ENCODE peak calls at places on chromosomes 16 and 17, in six cellular contexts. M is PC-3; H is hepatic stellate cell; Q is bronchial epithelial cell; K is activated CD4-positive, alpha-beta T cell treated with anti-CD3 and anti-CD28 coated beads for 48 hours; D is stimulated activated CD8-positive, alpha-beta memory T cell treated with anti-CD3 and anti-CD28 coated beads, Interleukin-2, amount 100 ng/mL, for 48 hours. A is an unnamed sample.
A peak's percentile ranks its signal among the peaks of the same experiment; 100 is the strongest.

GRCh38 chr17:63696381-63696961 is 3.5 kb downstream of the LIMD2 start:
- DNase-seq in H (peak; percentile 52), K (peak; percentile 52), M (peak; percentile 55), D (no peak), Q (peak; percentile 13), A (no peak)

GRCh38 chr17:48374650-48375230 is 55.3 kb downstream of the SKAP1 start:
- DNase-seq in D (peak; percentile 4), H (no peak), Q (peak; percentile 11), M (peak; percentile 72), K (peak; percentile 49), A (peak; percentile 42)

GRCh38 chr16:85394511-85395206 is 218.5 kb upstream of the GSE1 start:
- DNase-seq in D (no peak), H (no peak), M (no peak), K (no peak), Q (no peak), A (no peak)

GRCh38 chr16:25198021-25198420 is 18.7 kb upstream of the AQP8 start:
- DNase-seq in Q (peak; percentile 17), M (peak; percentile 87), H (no peak), D (no peak), K (no peak), A (no peak)

GRCh38 chr16:84507011-84507982 is 2.8 kb upstream of the MEAK7 start:
- DNase-seq in D (no peak), K (peak; percentile 56), Q (no peak), H (no peak), M (no peak), A (no peak)

GRCh38 chr17:44202756-44203155 is 3.1 kb upstream of the ATXN7L3 start:
- DNase-seq in D (no peak), H (no peak), Q (no peak), M (no peak), K (no peak), A (no peak)

GRCh38 chr16:61413026-61413425 is 623.2 kb downstream of the CDH8 start:
- DNase-seq in K (no peak), H (no peak), M (no peak), D (no peak), Q (no peak), A (no peak)

GRCh38 chr17:42010898-42011516 is 6.2 kb downstream of the DNAJC7 start:
- DNase-seq in M (peak; percentile 23), Q (peak; percentile 49), D (no peak), H (peak; percentile 72), K (peak; percentile 42), A (no peak)

GRCh38 chr17:40058151-40058784 is 4.1 kb upstream of the MED24 start:
- DNase-seq in D (no peak), M (no peak), H (no peak), Q (no peak), K (no peak), A (no peak)